ENCODE peak calls at places on chromosomes 2 and 18, in six cellular contexts. J is fibroblast of pulmonary artery, S is ovary, I is astrocyte of the cerebellum, R is kidney, P is lower lobe of right lung. A is an unnamed sample.

GRCh38 chr2:74181739-74182138 is 3.1 kb upstream of the MOB1A start:
- DNase-seq in J (no peak), S (no peak), I (no peak), R (no peak), P (peak; percentile 65), A (no peak)

GRCh38 chr2:40041983-40042382 is 262.9 kb upstream of the THUMPD2 start:
- DNase-seq in J (peak; percentile 83), S (no peak), I (peak; percentile 56), R (no peak), P (no peak), A (peak; percentile 11)

GRCh38 chr2:85430780-85431601 is 12.5 kb downstream of the SH2D6 start:
- DNase-seq in J (no peak), S (peak; percentile 44), I (no peak), R (peak; percentile 82), P (no peak), A (no peak)

GRCh38 chr2:174753038-174753633 is 11.1 kb downstream of the CHRNA1 start:
- DNase-seq in J (no peak), S (no peak), I (no peak), R (no peak), P (no peak), A (no peak)

GRCh38 chr18:616380-616995 is 19.7 kb downstream of the CLUL1 start:
- DNase-seq in J (peak; percentile 77), S (no peak), I (peak; percentile 35), R (no peak), P (no peak), A (no peak)

GRCh38 chr2:169080250-169081035 is 11.1 kb downstream of the DHRS9 start:
- DNase-seq in J (no peak), S (no peak), I (no peak), R (no peak), P (no peak), A (peak; percentile 24)

GRCh38 chr2:64586883-64587481 is 62.9 kb downstream of the AFTPH start:
- DNase-seq in J (peak; percentile 77), S (no peak), I (peak; percentile 34), R (no peak), P (no peak), A (no peak)

GRCh38 chr2:26647981-26648380 is 6.8 kb upstream of the CIB4 start:
- DNase-seq in J (no peak), S (no peak), I (no peak), R (no peak), P (no peak), A (no peak)

GRCh38 chr2:125560855-125561254 is 1095.1 kb upstream of the GYPC start:
- DNase-seq in J (no peak), S (no peak), I (no peak), R (no peak), P (no peak), A (no peak)

GRCh38 chr18:6414118-6414722 is 491 bp downstream of the L3MBTL4 start:
- DNase-seq in J (no peak), S (peak; percentile 81), I (no peak), R (peak; percentile 88), P (peak; percentile 87), A (no peak)

GRCh38 chr18:63477972-63478371 is 1.2 kb downstream of the SERPINB5 start:
- DNase-seq in J (peak; percentile 3), S (no peak), I (no peak), R (no peak), P (no peak), A (no peak)

GRCh38 chr2:101699939-101700442 is 2.5 kb downstream of the MAP4K4 start:
- DNase-seq in J (peak; percentile 42), S (no peak), I (no peak), R (no peak), P (no peak), A (no peak)

GRCh38 chr2:232203166-232203891 is 175.2 kb upstream of the ALPP start:
- DNase-seq in J (no peak), S (no peak), I (peak; percentile 13), R (no peak), P (no peak), A (no peak)

GRCh38 chr2:42052702-42053481 is 5.1 kb downstream of the PKDCC start:
- DNase-seq in J (peak; percentile 88), S (peak; percentile 80), I (no peak), R (peak; percentile 93), P (no peak), A (no peak)

GRCh38 chr2:127361929-127362328 is 25.8 kb downstream of the MAP3K2 start:
- DNase-seq in J (no peak), S (no peak), I (no peak), R (no peak), P (no peak), A (no peak)

GRCh38 chr2:119820275-119820674 is 60.6 kb downstream of the PTPN4 start:
- DNase-seq in J (peak; percentile 96), S (no peak), I (peak; percentile 74), R (no peak), P (no peak), A (no peak)

DNA sequence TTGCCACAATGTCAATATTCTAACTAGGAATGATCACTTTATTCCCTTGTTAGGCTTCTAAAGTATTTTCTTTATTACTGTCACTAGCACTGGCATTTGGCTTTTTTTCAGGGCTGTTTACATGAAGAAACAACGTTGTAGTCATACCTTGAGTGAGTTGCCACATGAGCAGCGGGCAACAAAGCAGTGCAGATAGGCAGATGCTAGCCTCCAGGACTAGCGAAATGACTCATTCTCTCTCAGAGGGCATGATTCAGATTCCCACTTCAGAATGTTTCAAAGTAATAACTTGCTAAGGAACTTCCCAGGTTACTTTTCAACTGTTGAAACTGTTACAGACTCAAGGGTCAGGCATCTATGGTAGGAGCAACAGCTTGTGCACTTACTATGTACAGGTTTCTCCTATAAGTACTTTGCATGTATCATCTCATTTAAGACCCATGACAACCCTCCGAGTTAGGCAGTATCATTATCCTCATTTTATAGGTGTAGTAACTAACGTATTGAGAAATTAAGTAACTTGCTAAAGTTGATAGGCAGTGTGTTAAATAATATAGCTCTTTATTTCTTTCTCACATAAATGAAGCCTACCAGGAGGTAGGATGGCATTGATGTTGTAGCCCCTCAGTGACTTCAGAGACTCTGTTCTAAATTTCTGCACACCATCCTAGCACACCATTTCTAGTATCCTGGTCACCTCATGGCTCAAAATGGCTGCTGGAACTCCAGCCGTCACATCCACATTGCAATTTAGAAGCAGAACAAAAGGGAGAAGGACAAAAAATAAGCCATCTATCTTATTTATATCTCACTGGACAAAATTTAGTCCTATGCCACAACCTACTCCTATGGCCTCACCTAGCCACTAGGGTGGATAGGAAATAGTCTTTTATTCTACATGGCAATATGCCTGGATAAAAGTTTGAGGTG is 83.3 kb downstream of the ICOS start:
- DNase-seq in J (no peak), S (no peak), I (peak; percentile 4), R (no peak), P (no peak), A (peak; percentile 91)
- TF ChIP-seq CTCF in J (no peak), S (no peak), I (no peak), R (no peak), P (no peak), A (no peak)

GRCh38 chr2:10188729-10189305 is 66.3 kb downstream of the RRM2 start:
- DNase-seq in J (no peak), S (no peak), I (no peak), R (no peak), P (no peak), A (no peak)

GRCh38 chr2:10186868-10187535 is 64.5 kb downstream of the RRM2 start:
- DNase-seq in J (no peak), S (no peak), I (no peak), R (no peak), P (no peak), A (no peak)

GRCh38 chr2:10190255-10190654 is 67.7 kb downstream of the RRM2 start:
- DNase-seq in J (no peak), S (no peak), I (no peak), R (no peak), P (no peak), A (no peak)

GRCh38 chr2:10187661-10188060 is 65.1 kb downstream of the RRM2 start:
- DNase-seq in J (no peak), S (no peak), I (no peak), R (no peak), P (no peak), A (no peak)

DNA sequence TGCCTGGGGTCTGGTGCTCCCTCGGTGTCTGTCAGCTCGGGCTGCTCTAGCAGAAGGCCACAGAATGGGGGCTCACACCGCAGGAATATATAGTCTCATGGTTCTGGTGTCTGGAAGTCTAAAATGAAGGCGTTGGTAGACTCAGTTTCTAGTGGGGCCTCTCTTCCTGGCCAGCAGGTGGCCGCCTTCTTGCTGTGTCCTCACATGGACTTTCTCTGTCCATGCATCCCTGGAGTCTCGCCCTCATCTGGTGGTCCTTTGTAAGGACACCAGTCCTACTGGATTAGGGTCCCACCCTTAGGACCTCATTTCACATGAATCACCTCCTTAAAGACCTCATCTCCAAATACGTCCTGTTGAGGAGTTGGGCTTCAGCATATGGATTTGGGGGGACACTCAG is 65.7 kb downstream of the RRM2 start:
- DNase-seq in J (peak; percentile 31), S (no peak), I (no peak), R (no peak), P (no peak), A (no peak)
- TF ChIP-seq CTCF in J (peak; percentile 35), S (no peak), I (peak; percentile 41), R (peak; percentile 5), P (no peak), A (peak; percentile 52)

DNA sequence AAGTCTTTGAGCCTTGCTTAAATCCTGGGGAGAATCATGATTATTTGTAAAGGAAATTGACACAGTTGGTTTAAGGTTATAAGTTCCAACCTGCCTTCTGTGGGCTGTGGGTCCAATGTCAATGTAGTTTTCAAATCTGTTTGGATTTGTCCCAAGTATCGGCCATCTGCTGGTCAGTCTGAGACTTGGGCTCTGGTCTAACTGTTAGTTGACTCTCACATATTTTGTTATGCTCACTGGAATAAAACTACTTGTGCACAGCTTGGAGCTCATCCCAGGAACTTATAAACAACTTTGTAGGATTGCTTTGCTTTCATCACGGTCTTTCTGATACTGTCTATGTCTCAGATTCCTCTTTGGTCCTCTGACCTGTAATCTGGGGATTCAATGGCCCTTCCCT is 1026.2 kb upstream of the ZEB2 start:
- DNase-seq in J (peak; percentile 24), S (no peak), I (peak; percentile 22), R (no peak), P (no peak), A (no peak)
- TF ChIP-seq CTCF in J (peak; percentile 27), S (no peak), I (peak; percentile 44), R (no peak), P (no peak), A (no peak)

DNA sequence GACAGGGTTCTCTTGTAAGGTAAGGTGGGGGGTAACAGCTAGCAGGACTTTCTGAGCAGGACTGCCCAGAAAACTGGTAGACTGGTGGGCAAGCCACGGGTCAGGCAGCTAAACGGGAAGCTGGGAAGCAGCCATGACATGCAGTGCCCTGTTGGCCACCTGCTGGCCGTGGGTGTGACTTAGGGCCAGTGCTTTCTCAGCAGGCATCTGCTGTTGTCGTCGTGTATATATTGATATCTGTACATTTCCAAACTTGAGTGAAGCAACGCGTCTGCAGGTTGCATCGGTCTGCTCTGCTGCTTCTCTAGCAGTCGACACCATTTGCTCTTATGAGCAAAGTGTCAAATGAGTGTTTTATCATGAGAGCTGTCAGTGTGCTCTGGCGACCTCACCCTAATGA is 31.0 kb downstream of the COA5 start:
- DNase-seq in J (no peak), S (no peak), I (no peak), R (no peak), P (no peak), A (no peak)
- TF ChIP-seq CTCF in J (peak; percentile 19), S (no peak), I (peak; percentile 6), R (no peak), P (no peak), A (no peak)